ENCODE peak calls at places on chromosomes 13 and 19, in four cellular contexts. One of them, this sample, is unnamed.

GRCh38 chr13:103386341-103386740 is 320.1 kb upstream of the SLC10A2 start:
- DNase-seq in activated naive CD8-positive, alpha-beta T cell treated with anti-CD3 and anti-CD28 coated beads, Interleukin-2, amount 50 U/mL, for 24 hours: no peak
- DNase-seq in RPMI8226: no peak
- DNase-seq in stimulated activated CD8-positive, alpha-beta memory T cell treated with anti-CD3 and anti-CD28 coated beads, Interleukin-7, amount 100 ng/mL, for 1 hour: no peak
- DNase-seq in this sample: no peak

GRCh38 chr13:90545070-90545840 is 802.2 kb upstream of the MIR17HG start:
- DNase-seq in stimulated activated CD8-positive, alpha-beta memory T cell treated with anti-CD3 and anti-CD28 coated beads, Interleukin-7, amount 100 ng/mL, for 1 hour: no peak
- DNase-seq in activated naive CD8-positive, alpha-beta T cell treated with anti-CD3 and anti-CD28 coated beads, Interleukin-2, amount 50 U/mL, for 24 hours: no peak
- DNase-seq in RPMI8226: no peak
- DNase-seq in this sample: no peak

GRCh38 chr19:35040826-35041547 is 534 bp upstream of the HPN start:
- DNase-seq in RPMI8226: peak
- DNase-seq in stimulated activated CD8-positive, alpha-beta memory T cell treated with anti-CD3 and anti-CD28 coated beads, Interleukin-7, amount 100 ng/mL, for 1 hour: peak
- DNase-seq in activated naive CD8-positive, alpha-beta T cell treated with anti-CD3 and anti-CD28 coated beads, Interleukin-2, amount 50 U/mL, for 24 hours: peak
- DNase-seq in this sample: no peak

GRCh38 chr13:114017966-114018365 is 44.1 kb upstream of the C13orf46 start:
- DNase-seq in activated naive CD8-positive, alpha-beta T cell treated with anti-CD3 and anti-CD28 coated beads, Interleukin-2, amount 50 U/mL, for 24 hours: no peak
- DNase-seq in RPMI8226: no peak
- DNase-seq in stimulated activated CD8-positive, alpha-beta memory T cell treated with anti-CD3 and anti-CD28 coated beads, Interleukin-7, amount 100 ng/mL, for 1 hour: no peak
- DNase-seq in this sample: no peak

GRCh38 chr13:39682310-39682709 is 26.8 kb downstream of the COG6 start:
- DNase-seq in stimulated activated CD8-positive, alpha-beta memory T cell treated with anti-CD3 and anti-CD28 coated beads, Interleukin-7, amount 100 ng/mL, for 1 hour: no peak
- DNase-seq in RPMI8226: no peak
- DNase-seq in activated naive CD8-positive, alpha-beta T cell treated with anti-CD3 and anti-CD28 coated beads, Interleukin-2, amount 50 U/mL, for 24 hours: no peak
- DNase-seq in this sample: no peak

GRCh38 chr19:1361601-1362384 is 21.9 kb upstream of the NDUFS7 start:
- DNase-seq in RPMI8226: no peak
- DNase-seq in stimulated activated CD8-positive, alpha-beta memory T cell treated with anti-CD3 and anti-CD28 coated beads, Interleukin-7, amount 100 ng/mL, for 1 hour: no peak
- DNase-seq in activated naive CD8-positive, alpha-beta T cell treated with anti-CD3 and anti-CD28 coated beads, Interleukin-2, amount 50 U/mL, for 24 hours: no peak
- DNase-seq in this sample: no peak

GRCh38 chr19:44107751-44108150 is 5.4 kb upstream of the ZNF225 start:
- DNase-seq in activated naive CD8-positive, alpha-beta T cell treated with anti-CD3 and anti-CD28 coated beads, Interleukin-2, amount 50 U/mL, for 24 hours: no peak
- DNase-seq in stimulated activated CD8-positive, alpha-beta memory T cell treated with anti-CD3 and anti-CD28 coated beads, Interleukin-7, amount 100 ng/mL, for 1 hour: no peak
- DNase-seq in RPMI8226: no peak
- DNase-seq in this sample: no peak

GRCh38 chr19:45772912-45773311 is 3.9 kb upstream of the SIX5 start:
- DNase-seq in stimulated activated CD8-positive, alpha-beta memory T cell treated with anti-CD3 and anti-CD28 coated beads, Interleukin-7, amount 100 ng/mL, for 1 hour: no peak
- DNase-seq in activated naive CD8-positive, alpha-beta T cell treated with anti-CD3 and anti-CD28 coated beads, Interleukin-2, amount 50 U/mL, for 24 hours: no peak
- DNase-seq in RPMI8226: no peak
- DNase-seq in this sample: no peak

GRCh38 chr13:32036131-32036695 is 4.6 kb downstream of the FRY start:
- DNase-seq in RPMI8226: no peak
- DNase-seq in stimulated activated CD8-positive, alpha-beta memory T cell treated with anti-CD3 and anti-CD28 coated beads, Interleukin-7, amount 100 ng/mL, for 1 hour: no peak
- DNase-seq in activated naive CD8-positive, alpha-beta T cell treated with anti-CD3 and anti-CD28 coated beads, Interleukin-2, amount 50 U/mL, for 24 hours: no peak
- DNase-seq in this sample: no peak

GRCh38 chr19:5957132-5957531 is 20.8 kb downstream of the RANBP3 start:
- DNase-seq in stimulated activated CD8-positive, alpha-beta memory T cell treated with anti-CD3 and anti-CD28 coated beads, Interleukin-7, amount 100 ng/mL, for 1 hour: no peak
- DNase-seq in RPMI8226: no peak
- DNase-seq in activated naive CD8-positive, alpha-beta T cell treated with anti-CD3 and anti-CD28 coated beads, Interleukin-2, amount 50 U/mL, for 24 hours: no peak
- DNase-seq in this sample: no peak

GRCh38 chr19:1441022-1441426 is 2.8 kb downstream of the RPS15 start:
- DNase-seq in activated naive CD8-positive, alpha-beta T cell treated with anti-CD3 and anti-CD28 coated beads, Interleukin-2, amount 50 U/mL, for 24 hours: no peak
- DNase-seq in RPMI8226: no peak
- DNase-seq in stimulated activated CD8-positive, alpha-beta memory T cell treated with anti-CD3 and anti-CD28 coated beads, Interleukin-7, amount 100 ng/mL, for 1 hour: no peak
- DNase-seq in this sample: no peak

GRCh38 chr19:390386-391198 is 18.4 kb downstream of the C2CD4C start:
- DNase-seq in RPMI8226: no peak
- DNase-seq in activated naive CD8-positive, alpha-beta T cell treated with anti-CD3 and anti-CD28 coated beads, Interleukin-2, amount 50 U/mL, for 24 hours: no peak
- DNase-seq in stimulated activated CD8-positive, alpha-beta memory T cell treated with anti-CD3 and anti-CD28 coated beads, Interleukin-7, amount 100 ng/mL, for 1 hour: no peak
- DNase-seq in this sample: no peak

GRCh38 chr19:35908977-35909683 is 1.0 kb upstream of the TYROBP start:
- DNase-seq in RPMI8226: peak
- DNase-seq in activated naive CD8-positive, alpha-beta T cell treated with anti-CD3 and anti-CD28 coated beads, Interleukin-2, amount 50 U/mL, for 24 hours: peak
- DNase-seq in stimulated activated CD8-positive, alpha-beta memory T cell treated with anti-CD3 and anti-CD28 coated beads, Interleukin-7, amount 100 ng/mL, for 1 hour: no peak
- DNase-seq in this sample: no peak

GRCh38 chr19:56080669-56081401 is 40.3 kb downstream of the ZNF787 start:
- DNase-seq in activated naive CD8-positive, alpha-beta T cell treated with anti-CD3 and anti-CD28 coated beads, Interleukin-2, amount 50 U/mL, for 24 hours: peak
- DNase-seq in stimulated activated CD8-positive, alpha-beta memory T cell treated with anti-CD3 and anti-CD28 coated beads, Interleukin-7, amount 100 ng/mL, for 1 hour: peak
- DNase-seq in RPMI8226: peak
- DNase-seq in this sample: peak

GRCh38 chr13:59345316-59345715 is 818.4 kb downstream of the DIAPH3 start:
- DNase-seq in stimulated activated CD8-positive, alpha-beta memory T cell treated with anti-CD3 and anti-CD28 coated beads, Interleukin-7, amount 100 ng/mL, for 1 hour: no peak
- DNase-seq in activated naive CD8-positive, alpha-beta T cell treated with anti-CD3 and anti-CD28 coated beads, Interleukin-2, amount 50 U/mL, for 24 hours: no peak
- DNase-seq in RPMI8226: no peak
- DNase-seq in this sample: no peak

GRCh38 chr19:54325194-54325621 is 12.2 kb upstream of the LILRA5 start:
- DNase-seq in RPMI8226: peak
- DNase-seq in stimulated activated CD8-positive, alpha-beta memory T cell treated with anti-CD3 and anti-CD28 coated beads, Interleukin-7, amount 100 ng/mL, for 1 hour: peak
- DNase-seq in activated naive CD8-positive, alpha-beta T cell treated with anti-CD3 and anti-CD28 coated beads, Interleukin-2, amount 50 U/mL, for 24 hours: peak
- DNase-seq in this sample: peak

GRCh38 chr19:6667114-6667627 is 2.8 kb downstream of the TNFSF14 start:
- DNase-seq in stimulated activated CD8-positive, alpha-beta memory T cell treated with anti-CD3 and anti-CD28 coated beads, Interleukin-7, amount 100 ng/mL, for 1 hour: no peak
- DNase-seq in RPMI8226: no peak
- DNase-seq in activated naive CD8-positive, alpha-beta T cell treated with anti-CD3 and anti-CD28 coated beads, Interleukin-2, amount 50 U/mL, for 24 hours: no peak
- DNase-seq in this sample: no peak